ENCODE peak calls at places on chromosome 9, in six cellular contexts. D, O, S, G, Z and W are unnamed samples.

GRCh38 chr9:83304686-83305085 is 233.5 kb downstream of the FRMD3 start:
- DNase-seq in D (no peak), O (peak), S (no peak), G (no peak), Z (no peak), W (no peak)

GRCh38 chr9:135244271-135244691 is 156.8 kb downstream of the OLFM1 start:
- DNase-seq in D (no peak), O (no peak), S (no peak), G (no peak), Z (no peak), W (no peak)

GRCh38 chr9:37309136-37309535 is 113.4 kb upstream of the GRHPR start:
- DNase-seq in D (peak), O (no peak), S (no peak), G (no peak), Z (no peak), W (peak)

GRCh38 chr9:101138516-101138915 is 110.0 kb downstream of the PLPPR1 start:
- DNase-seq in D (no peak), O (no peak), S (no peak), G (no peak), Z (no peak), W (no peak)

GRCh38 chr9:13787234-13787833 is 507.8 kb upstream of the MPDZ start:
- DNase-seq in D (no peak), O (no peak), S (no peak), G (no peak), Z (no peak), W (no peak)

GRCh38 chr9:37876376-37876775 is 27.6 kb downstream of the SLC25A51 start:
- DNase-seq in D (no peak), O (no peak), S (no peak), G (no peak), Z (no peak), W (no peak)

GRCh38 chr9:133848471-133848870 is 110.3 kb upstream of the SARDH start:
- DNase-seq in D (no peak), O (no peak), S (no peak), G (no peak), Z (no peak), W (no peak)

GRCh38 chr9:126160067-126160853 is 166.4 kb upstream of the MVB12B start:
- DNase-seq in D (no peak), O (no peak), S (no peak), G (no peak), Z (no peak), W (no peak)

GRCh38 chr9:77588319-77588937 is 59.7 kb downstream of the GNA14 start:
- DNase-seq in D (no peak), O (no peak), S (peak), G (no peak), Z (peak), W (peak)

GRCh38 chr9:120980951-120981350 is 54.4 kb upstream of the TRAF1 start:
- DNase-seq in D (no peak), O (no peak), S (no peak), G (no peak), Z (peak), W (no peak)

GRCh38 chr9:131639771-131640437 is 94.6 kb downstream of the PRRT1B start:
- DNase-seq in D (no peak), O (no peak), S (no peak), G (no peak), Z (no peak), W (no peak)

GRCh38 chr9:1273859-1274258 is 223.7 kb downstream of the DMRT2 start:
- DNase-seq in D (no peak), O (no peak), S (no peak), G (no peak), Z (peak), W (no peak)

GRCh38 chr9:16505159-16505558 is 365.3 kb downstream of the BNC2 start:
- DNase-seq in D (no peak), O (no peak), S (no peak), G (no peak), Z (no peak), W (no peak)

GRCh38 chr9:5976668-5977397 is 38.6 kb downstream of the RANBP6 start:
- DNase-seq in D (no peak), O (no peak), S (no peak), G (no peak), Z (no peak), W (no peak)